ENCODE peak calls at places on chromosomes 5 and 9, in six cellular contexts. E, W, L, A, C and B are unnamed samples.

GRCh38 chr5:103624035-103624461 is 61.5 kb upstream of the NUDT12 start:
- DNase-seq in E (no peak), W (peak; percentile 91), L (no peak), A (no peak), C (no peak), B (peak; percentile 70)

GRCh38 chr9:69376651-69377050 is 51.6 kb downstream of the ENTREP1 start:
- DNase-seq in E (peak; percentile 82), W (peak; percentile 95), L (peak; percentile 71), A (no peak), C (no peak), B (peak; percentile 69)

GRCh38 chr5:152622628-152623027 is 217.5 kb upstream of the NMUR2 start:
- DNase-seq in E (no peak), W (no peak), L (peak; percentile 27), A (no peak), C (no peak), B (no peak)

GRCh38 chr9:1747568-1747967 is 267.6 kb upstream of the SMARCA2 start:
- DNase-seq in E (no peak), W (no peak), L (no peak), A (no peak), C (no peak), B (no peak)

GRCh38 chr5:78974011-78974410 is 11.1 kb downstream of the ARSB start:
- DNase-seq in E (no peak), W (no peak), L (peak; percentile 52), A (no peak), C (no peak), B (no peak)

GRCh38 chr9:72589684-72590555 is 68.5 kb downstream of the TMC1 start:
- DNase-seq in E (no peak), W (peak; percentile 35), L (no peak), A (no peak), C (no peak), B (no peak)

GRCh38 chr5:26889810-26890209 is 148.6 kb downstream of the CDH9 start:
- DNase-seq in E (no peak), W (no peak), L (no peak), A (no peak), C (no peak), B (no peak)

GRCh38 chr5:105917189-105917588 is 1753.5 kb downstream of the EFNA5 start:
- DNase-seq in E (no peak), W (no peak), L (no peak), A (no peak), C (no peak), B (no peak)

GRCh38 chr9:18129809-18130334 is 344.1 kb upstream of the ADAMTSL1 start:
- DNase-seq in E (no peak), W (no peak), L (no peak), A (no peak), C (no peak), B (no peak)

GRCh38 chr9:134051319-134051718 is 16.5 kb downstream of the BRD3 start:
- DNase-seq in E (no peak), W (no peak), L (peak; percentile 11), A (no peak), C (no peak), B (no peak)

GRCh38 chr5:176527246-176528222 is 9.7 kb downstream of the RNF44 start:
- DNase-seq in E (no peak), W (no peak), L (no peak), A (no peak), C (no peak), B (no peak)

GRCh38 chr9:114370985-114371335 is 16.8 kb downstream of the AKNA start:
- DNase-seq in E (no peak), W (no peak), L (no peak), A (no peak), C (no peak), B (no peak)
- H3K36me3 ChIP-seq in E (peaks cover 87% of the 10 kb centered on the region), W (peaks cover 4% of the 10 kb centered on the region), L (peaks cover 73% of the 10 kb centered on the region), A (peaks cover 40% of the 10 kb centered on the region), C (no peaks in the 10 kb centered on the region), B (peaks cover 3% of the 10 kb centered on the region)

GRCh38 chr5:132228241-132229035 is 785 bp upstream of the P4HA2 start:
- DNase-seq in E (peak; percentile 64), W (no peak), L (peak; percentile 55), A (no peak), C (no peak), B (no peak)
- H3K4me3 ChIP-seq in E (peak overlapping the region; percentile 99), W (peak overlapping the region; percentile 65), L (peak overlapping the region; percentile 91), A (peak overlapping the region; percentile 62), C (peak overlapping the region; percentile 67), B (peak overlapping the region; percentile 61)

DNA sequence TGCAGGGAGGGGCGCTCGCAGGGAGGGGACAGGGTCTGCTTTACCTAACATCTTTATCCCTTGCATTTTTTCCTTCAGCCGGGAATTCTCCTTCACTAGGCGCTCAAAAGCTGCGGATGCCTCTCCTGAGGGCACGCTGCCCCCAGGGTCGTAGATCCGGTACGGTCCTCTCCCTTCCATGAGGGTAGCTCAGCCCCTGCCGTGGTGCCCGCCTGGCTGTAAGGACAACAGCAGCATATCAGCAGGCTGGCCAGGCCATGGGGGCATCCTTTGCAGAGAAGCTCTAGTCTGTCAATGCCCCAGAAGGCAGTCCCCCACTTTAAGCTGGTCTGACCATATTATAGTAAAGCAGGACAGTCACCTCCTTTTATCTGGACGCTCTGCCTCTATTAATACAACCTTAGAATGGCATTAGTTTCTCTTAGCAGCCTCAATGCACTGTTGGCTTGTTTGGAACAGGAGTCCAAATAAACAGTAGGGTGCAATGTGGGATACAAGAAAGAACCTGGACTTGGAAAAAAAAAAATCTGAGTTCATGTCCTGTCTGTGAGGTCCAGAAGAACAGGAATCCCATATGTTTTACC is 15.8 kb downstream of the TNIP1 start:
- DNase-seq in E (no peak), W (no peak), L (peak; percentile 10), A (no peak), C (no peak), B (no peak)
- H3K36me3 ChIP-seq in E (peaks cover 32% of the 10 kb centered on the region), W (peaks cover 20% of the 10 kb centered on the region), L (peaks cover 59% of the 10 kb centered on the region), A (peaks cover 78% of the 10 kb centered on the region), C (peaks cover 14% of the 10 kb centered on the region), B (peaks cover 5% of the 10 kb centered on the region)

DNA sequence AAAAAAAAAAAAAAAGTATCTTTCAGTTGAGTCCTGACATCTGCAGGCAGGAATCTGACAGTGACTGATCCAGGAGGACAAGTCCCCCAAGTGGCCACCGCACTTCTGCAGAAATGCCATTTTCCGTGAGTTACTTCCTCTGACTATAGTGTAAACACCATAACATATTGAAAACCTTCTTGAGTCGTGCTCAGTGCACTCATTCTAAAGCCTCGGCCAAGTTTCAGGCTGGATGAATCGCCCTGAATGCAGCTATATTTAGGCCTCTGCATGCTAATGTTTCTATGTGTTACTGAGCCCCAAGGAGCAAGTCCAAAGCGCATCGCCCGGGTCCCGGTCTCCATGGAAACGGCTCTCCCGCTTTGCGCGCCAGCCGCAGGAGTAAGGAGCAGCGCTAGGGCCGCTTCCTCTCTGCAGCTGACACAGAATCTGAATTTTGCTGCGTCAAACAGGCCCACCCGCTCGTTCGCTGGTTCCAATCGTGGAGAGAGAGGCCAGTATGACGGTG is 335.4 kb downstream of the MSX2 start:
- DNase-seq in E (peak; percentile 73), W (no peak), L (peak; percentile 41), A (no peak), C (peak; percentile 10), B (no peak)
- H3K4me3 ChIP-seq in E (peak overlapping the region; percentile 44), W (no peak overlapping the region), L (peak overlapping the region; percentile 3), A (peak overlapping the region; percentile 40), C (no peak overlapping the region), B (no peak overlapping the region)

DNA sequence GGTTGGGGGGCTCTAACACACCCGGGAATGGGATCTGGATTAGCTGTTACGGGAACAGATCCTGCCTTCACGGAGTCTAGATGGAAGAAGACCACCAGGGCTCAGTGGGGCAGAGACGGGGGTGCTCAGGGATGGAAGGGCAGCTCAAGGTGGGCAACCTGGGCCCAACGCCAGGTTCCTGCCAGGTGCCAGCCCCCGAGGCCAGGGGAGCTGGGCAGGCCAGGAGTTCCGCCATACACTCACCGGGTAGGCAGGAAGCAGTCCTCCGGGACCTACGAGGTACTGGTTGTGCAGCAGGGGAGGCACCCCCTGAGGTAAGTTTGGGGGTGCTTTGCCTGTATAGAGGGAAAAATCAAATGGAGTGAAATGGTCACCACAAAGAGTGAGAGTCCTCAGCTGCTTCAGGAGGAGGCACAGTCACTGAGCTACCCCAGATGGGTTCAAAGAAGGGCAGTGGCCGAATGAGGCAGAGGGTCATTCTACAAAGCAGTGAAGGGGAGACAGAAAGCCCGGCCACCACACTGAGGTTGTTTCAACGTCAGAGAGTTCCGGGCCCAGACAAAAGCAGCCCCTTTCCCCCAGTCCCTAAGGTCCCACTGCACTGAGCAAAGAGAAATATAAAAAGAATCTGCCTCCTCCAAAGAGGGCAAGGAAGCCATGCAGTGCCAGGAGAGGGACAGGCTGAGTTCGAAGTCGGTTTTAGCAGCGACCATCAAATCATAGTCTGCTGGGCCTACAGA is 110.0 kb downstream of the UBE2R2 start:
- DNase-seq in E (no peak), W (no peak), L (no peak), A (no peak), C (no peak), B (no peak)
- H3K36me3 ChIP-seq in E (peaks cover 91% of the 10 kb centered on the region), W (peaks cover 44% of the 10 kb centered on the region), L (peaks cover 91% of the 10 kb centered on the region), A (peaks cover 77% of the 10 kb centered on the region), C (peaks cover 57% of the 10 kb centered on the region), B (peaks cover 10% of the 10 kb centered on the region)

DNA sequence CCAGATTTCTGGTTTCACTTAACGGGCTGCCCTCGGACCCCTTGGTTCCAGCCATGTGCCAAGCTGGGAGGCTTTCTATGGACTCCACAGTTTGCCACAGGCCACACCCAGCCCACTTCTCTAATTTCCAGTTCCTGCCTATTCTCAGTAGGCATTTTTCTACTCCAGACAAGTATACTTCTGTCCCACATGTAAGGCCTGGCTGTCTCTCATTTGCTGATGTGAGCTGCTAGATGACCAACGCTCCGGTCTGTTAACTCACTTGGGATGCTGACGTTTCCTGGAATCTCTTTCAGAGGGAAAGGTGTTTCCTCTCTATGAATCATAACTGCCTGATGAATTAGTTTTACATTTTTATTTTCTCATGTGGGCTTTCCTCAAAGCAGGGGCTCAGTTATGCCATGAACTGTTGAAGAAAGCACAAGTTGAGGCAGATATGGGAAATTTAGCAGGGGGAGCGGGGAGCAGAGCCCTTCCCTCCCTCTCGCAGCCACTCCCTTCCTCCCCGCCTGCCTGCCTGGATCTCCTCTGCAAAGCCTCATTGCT is 36.3 kb downstream of the ERGIC1 start:
- DNase-seq in E (no peak), W (peak; percentile 86), L (peak; percentile 63), A (no peak), C (no peak), B (peak; percentile 88)
- H3K4me3 ChIP-seq in E (no peak overlapping the region), W (no peak overlapping the region), L (no peak overlapping the region), A (no peak overlapping the region), C (no peak overlapping the region), B (no peak overlapping the region)

GRCh38 chr9:84857224-84857623 is 187.7 kb downstream of the NTRK2 start:
- DNase-seq in E (no peak), W (no peak), L (no peak), A (no peak), C (no peak), B (no peak)
- H3K36me3 ChIP-seq in E (no peaks in the 10 kb centered on the region), W (no peaks in the 10 kb centered on the region), L (no peaks in the 10 kb centered on the region), A (no peaks in the 10 kb centered on the region), C (no peaks in the 10 kb centered on the region), B (no peaks in the 10 kb centered on the region)

DNA sequence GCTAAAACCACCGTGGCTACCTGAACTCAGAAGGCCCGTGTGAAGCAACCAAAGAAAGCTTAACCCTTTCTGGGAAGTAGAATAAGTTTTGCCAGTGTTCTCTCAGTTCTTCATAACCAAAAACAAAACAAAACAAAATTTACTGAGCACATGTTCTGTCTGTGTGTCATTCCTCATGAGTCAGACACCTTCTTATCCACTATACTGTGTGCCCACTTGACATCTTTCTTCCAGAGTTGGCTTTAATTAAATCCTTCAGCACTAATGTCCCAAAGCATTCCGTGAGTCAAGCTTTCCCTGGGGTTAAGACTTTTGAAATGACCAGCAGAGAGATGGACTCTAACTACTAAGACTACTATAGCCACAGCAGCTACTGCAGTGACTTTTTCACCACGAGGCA is 61.3 kb downstream of the GLIS3 start:
- DNase-seq in E (no peak), W (peak; percentile 35), L (no peak), A (no peak), C (peak; percentile 19), B (peak; percentile 69)
- H3K4me3 ChIP-seq in E (no peak overlapping the region), W (no peak overlapping the region), L (no peak overlapping the region), A (no peak overlapping the region), C (no peak overlapping the region), B (no peak overlapping the region)